ENCODE peak calls at places on chromosome 1, in six cellular contexts. P is tibial artery, Z is cardiac muscle cell, F is body of pancreas, Q is dorsolateral prefrontal cortex, I is mammary epithelial cell. H is an unnamed sample.

GRCh38 chr1:5448486-5448885 is 543.7 kb downstream of the NPHP4 start:
- DNase-seq in Z (no peak), P (no peak), I (no peak), F (no peak), Q (no peak), H (no peak)

GRCh38 chr1:175822575-175822974 is 79.2 kb upstream of the TNR start:
- DNase-seq in P (no peak), I (peak; percentile 77), Z (no peak), Q (no peak), F (no peak), H (peak; percentile 64)

GRCh38 chr1:162641128-162641527 is 8.9 kb downstream of the DDR2 start:
- DNase-seq in Z (no peak), I (no peak), F (no peak), P (no peak), Q (no peak), H (no peak)

GRCh38 chr1:84073266-84073665 is 70.8 kb upstream of the PRKACB start:
- DNase-seq in Q (no peak), F (no peak), Z (peak; percentile 75), P (no peak), I (no peak), H (no peak)

GRCh38 chr1:205449750-205450443 is 5.9 kb downstream of the BLACAT1 start:
- DNase-seq in P (no peak), Q (no peak), Z (peak; percentile 69), I (peak; percentile 98), F (peak; percentile 76), H (peak; percentile 93)

GRCh38 chr1:37255868-37256267 is 218.5 kb upstream of the ZC3H12A start:
- DNase-seq in I (no peak), Q (no peak), F (no peak), P (no peak), Z (no peak), H (no peak)

GRCh38 chr1:235513495-235514366 is 9.5 kb upstream of the B3GALNT2 start:
- DNase-seq in P (no peak), Z (peak; percentile 83), Q (no peak), F (peak; percentile 45), I (peak; percentile 59), H (peak; percentile 69)

GRCh38 chr1:38152351-38153082 is 105.9 kb upstream of the POU3F1 start:
- DNase-seq in Z (no peak), I (peak; percentile 36), Q (no peak), P (no peak), F (no peak), H (peak; percentile 46)

GRCh38 chr1:156336242-156336641 is 1.9 kb downstream of the CCT3 start:
- DNase-seq in P (no peak), I (no peak), Z (peak; percentile 6), F (no peak), Q (no peak), H (peak; percentile 28)

GRCh38 chr1:29356663-29357062 is 120.3 kb downstream of the PTPRU start:
- DNase-seq in P (no peak), I (no peak), Z (no peak), Q (no peak), F (no peak), H (no peak)

GRCh38 chr1:94081566-94082344 is 39.2 kb downstream of the ABCA4 start:
- DNase-seq in I (peak; percentile 98), Q (no peak), P (no peak), Z (peak; percentile 68), F (no peak), H (peak; percentile 98)

GRCh38 chr1:109564189-109564878 is 15.9 kb downstream of the GNAI3 start:
- DNase-seq in Z (no peak), F (no peak), Q (no peak), I (no peak), P (no peak), H (no peak)

GRCh38 chr1:5758000-5758858 is 234.0 kb downstream of the NPHP4 start:
- DNase-seq in I (no peak), Q (no peak), Z (no peak), P (no peak), F (no peak), H (no peak)

GRCh38 chr1:47527653-47528272 is 89.9 kb downstream of the FOXD2 start:
- DNase-seq in P (no peak), Q (no peak), I (peak; percentile 36), Z (peak; percentile 15), F (peak; percentile 34), H (peak; percentile 52)

GRCh38 chr1:36223373-36223995 is 759 bp upstream of the THRAP3 start:
- DNase-seq in F (no peak), Z (peak; percentile 72), I (peak; percentile 64), Q (no peak), P (no peak), H (peak; percentile 43)

GRCh38 chr1:91011726-91012125 is 10.1 kb downstream of the ZNF644 start:
- DNase-seq in F (no peak), Z (peak; percentile 78), P (no peak), I (peak; percentile 9), Q (no peak), H (peak; percentile 23)

GRCh38 chr1:15975805-15976680 is at the start of gene ZBTB17:
- DNase-seq in Q (peak; percentile 86), F (peak; percentile 97), Z (peak; percentile 95), P (peak; percentile 92), I (peak; percentile 87), H (peak; percentile 93)

GRCh38 chr1:178030452-178030851 is 60.6 kb upstream of the SEC16B start:
- DNase-seq in P (no peak), Z (no peak), Q (no peak), I (no peak), F (no peak), H (no peak)

GRCh38 chr1:115782571-115783281 is 14.2 kb upstream of the CASQ2 start:
- DNase-seq in I (peak; percentile 97), Q (no peak), F (no peak), P (no peak), Z (peak; percentile 82), H (peak; percentile 98)

GRCh38 chr1:93980320-93980744 is 71.1 kb upstream of the GCLM start:
- DNase-seq in I (no peak), P (no peak), F (no peak), Z (peak; percentile 25), Q (no peak), H (no peak)

GRCh38 chr1:239943761-239944160 is 147.9 kb upstream of the FMN2 start:
- DNase-seq in P (no peak), Q (no peak), I (no peak), Z (no peak), F (no peak), H (no peak)

GRCh38 chr1:244197851-244198375 is 146.8 kb downstream of the ZBTB18 start:
- DNase-seq in P (no peak), Z (no peak), Q (no peak), F (no peak), I (peak; percentile 82), H (peak; percentile 95)

GRCh38 chr1:91283421-91283726 is 121.3 kb downstream of the HFM1 start:
- DNase-seq in Z (no peak), F (no peak), P (no peak), Q (no peak), I (no peak), H (peak; percentile 3)

GRCh38 chr1:166603296-166603695 is 236.0 kb upstream of the POGK start:
- DNase-seq in Z (no peak), Q (no peak), P (no peak), F (no peak), I (peak; percentile 48), H (peak; percentile 84)

GRCh38 chr1:9128161-9128519 is 762 bp downstream of the GPR157 start:
- DNase-seq in P (peak; percentile 53), Z (no peak), Q (no peak), I (peak; percentile 34), F (peak; percentile 57), H (peak; percentile 36)
- H3K4me3 ChIP-seq in P (peak overlapping the region; percentile 65), Z (peak overlapping the region; percentile 34), Q (peak overlapping the region; percentile 67), I (peak overlapping the region; percentile 55), F (peak overlapping the region; percentile 20), H (peak overlapping the region; percentile 73)

DNA sequence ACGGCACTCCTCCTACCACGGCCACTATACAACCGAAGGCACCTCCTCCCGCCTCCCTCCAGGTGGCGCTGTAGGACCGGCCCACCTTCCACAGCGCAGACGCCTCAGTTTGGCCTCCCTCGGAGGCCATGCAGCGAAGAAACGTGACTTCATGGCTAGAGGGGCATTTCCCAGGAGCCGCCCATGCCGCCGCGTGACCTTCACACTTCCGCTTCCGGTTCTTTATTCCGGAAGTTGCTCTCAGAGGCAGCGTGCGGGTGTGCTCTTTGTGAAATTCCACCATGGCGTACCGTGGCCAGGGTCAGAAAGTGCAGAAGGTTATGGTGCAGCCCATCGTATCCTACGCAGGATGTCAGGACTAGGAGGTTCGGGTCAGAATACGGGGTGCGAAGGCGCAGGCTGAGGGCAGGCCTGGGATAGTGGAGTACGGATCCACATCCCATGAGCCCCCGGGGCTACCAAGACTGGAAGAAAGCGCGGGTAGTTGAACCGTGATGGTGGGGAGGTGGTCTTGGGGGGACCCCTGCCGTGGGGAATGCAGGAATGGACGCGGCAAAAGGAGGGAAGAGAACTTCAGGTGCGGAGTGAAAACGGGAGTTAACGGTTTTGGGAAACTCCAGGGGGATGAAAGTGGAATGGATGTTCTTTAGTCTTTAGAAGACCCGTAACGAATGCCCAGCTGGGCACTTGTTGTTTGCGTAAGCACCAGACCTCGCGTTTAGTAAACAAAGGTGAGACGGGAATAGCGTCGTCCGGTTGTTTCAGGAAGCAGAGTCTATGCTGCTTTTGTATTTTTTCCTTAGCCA is at the start of gene SNRPE:
- DNase-seq in Q (peak; percentile 94), I (peak; percentile 97), P (peak; percentile 95), Z (peak; percentile 99), F (peak; percentile 97), H (peak; percentile 99)
- TF ChIP-seq CTCF in Q (peak; percentile 97), I (peak; percentile 80), P (peak; percentile 97), Z (peak; percentile 93), F (peak; percentile 96), H (peak; percentile 89)

GRCh38 chr1:211334986-211335385 is 8.4 kb downstream of the TRAF5 start:
- DNase-seq in F (no peak), Q (no peak), Z (no peak), I (no peak), P (no peak), H (no peak)

GRCh38 chr1:211336775-211337174 is 10.1 kb downstream of the TRAF5 start:
- DNase-seq in F (no peak), I (no peak), P (no peak), Q (no peak), Z (no peak), H (no peak)

GRCh38 chr1:211336161-211336560 is 9.5 kb downstream of the TRAF5 start:
- DNase-seq in F (peak; percentile 55), I (no peak), P (no peak), Z (no peak), Q (no peak), H (no peak)

GRCh38 chr1:211333906-211334305 is 7.3 kb downstream of the TRAF5 start:
- DNase-seq in I (no peak), F (peak; percentile 53), Q (no peak), P (no peak), Z (no peak), H (no peak)

GRCh38 chr1:211335507-211336157 is 9.0 kb downstream of the TRAF5 start:
- DNase-seq in Z (no peak), I (no peak), P (no peak), F (no peak), Q (no peak), H (no peak)
- H3K4me3 ChIP-seq in Z (no peak overlapping the region), I (no peak overlapping the region), P (no peak overlapping the region), F (no peak overlapping the region), Q (no peak overlapping the region), H (no peak overlapping the region)

DNA sequence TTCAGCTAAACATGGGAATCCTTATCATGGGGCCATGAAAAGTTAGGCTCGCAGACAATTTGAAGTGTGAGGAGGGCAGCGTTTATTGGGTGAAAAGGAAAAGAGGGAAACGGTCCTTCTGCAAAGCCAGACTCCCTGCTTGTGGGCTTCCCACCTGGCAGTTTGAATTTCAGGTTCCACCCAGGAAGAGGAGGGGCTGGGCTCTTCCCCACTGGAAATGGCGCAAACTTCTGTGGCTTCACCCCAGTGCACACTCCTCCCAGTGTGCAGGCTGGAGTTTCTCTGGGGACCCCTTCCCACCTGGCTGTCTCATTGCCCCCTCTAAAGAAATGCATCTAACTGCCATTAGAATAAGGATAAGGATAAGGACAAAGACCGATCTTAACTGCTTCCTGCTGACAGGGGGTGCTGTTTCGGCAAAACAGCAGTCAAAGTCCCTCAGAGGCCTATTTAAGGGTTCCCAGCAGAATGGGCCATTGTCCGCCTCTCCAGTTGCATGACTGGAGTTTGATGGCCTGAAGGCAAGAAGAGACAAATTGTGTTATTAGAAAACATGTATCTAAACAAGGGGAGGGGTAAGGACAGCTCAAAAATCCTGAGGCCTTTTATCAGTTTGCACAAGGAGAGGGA is 20.4 kb downstream of the AIM2 start:
- DNase-seq in Z (peak; percentile 14), Q (no peak), P (no peak), I (no peak), F (no peak), H (no peak)
- TF ChIP-seq CTCF in Z (no peak), Q (peak; percentile 28), P (no peak), I (no peak), F (no peak), H (no peak)